ENCODE peak calls at places on chromosomes 1 and 21, in five cellular contexts. I is suprapubic skin, B is pancreas, R is left ventricle myocardium inferior, W is transverse colon. F is an unnamed sample. For H3K9me3 and H3K4me1, the result is how much of the 10 kb centered on the place peaks cover.

GRCh38 chr1:52098139-52098871 is 42.2 kb downstream of the BTF3L4 start:
- DNase-seq in B (no peak), I (no peak), R (no peak), W (no peak), F (no peak)

GRCh38 chr1:28280961-28281360 is 21.6 kb downstream of the SESN2 start:
- DNase-seq in W (no peak), R (no peak), B (no peak), I (no peak), F (no peak)

GRCh38 chr21:38848187-38848609 is 42.5 kb downstream of the ETS2 start:
- DNase-seq in B (no peak), R (peak), W (no peak), I (no peak), F (no peak)

GRCh38 chr1:118250232-118250631 is 65.2 kb upstream of the SPAG17 start:
- DNase-seq in I (no peak), R (no peak), W (no peak), B (no peak), F (no peak)

GRCh38 chr1:24621121-24621520 is 22.0 kb upstream of the SRRM1 start:
- DNase-seq in B (no peak), W (no peak), R (no peak), I (no peak), F (no peak)

GRCh38 chr1:12593621-12594066 is 24.4 kb downstream of the DHRS3 start:
- DNase-seq in W (peak), B (no peak), R (peak), I (peak), F (peak)

GRCh38 chr1:201686709-201687455 is 142.1 kb upstream of the IPO9 start:
- DNase-seq in I (no peak), R (no peak), B (peak), W (peak), F (no peak)

GRCh38 chr1:31409946-31410858 is 2.8 kb upstream of the SERINC2 start:
- DNase-seq in B (no peak), W (no peak), I (no peak), R (no peak), F (no peak)

GRCh38 chr1:39250460-39251240 is 46.2 kb downstream of the MACF1 start:
- DNase-seq in R (no peak), I (no peak), W (no peak), B (no peak), F (no peak)

GRCh38 chr1:182955596-182956588 is 2.9 kb upstream of the SHCBP1L start:
- DNase-seq in W (no peak), B (no peak), R (no peak), I (no peak), F (no peak)

GRCh38 chr1:63173161-63173560 is 149.2 kb upstream of the FOXD3 start:
- DNase-seq in I (no peak), B (no peak), R (no peak), W (no peak), F (no peak)

GRCh38 chr1:79594121-79594698 is 587.7 kb upstream of the ADGRL4 start:
- DNase-seq in B (no peak), R (no peak), W (no peak), I (no peak), F (no peak)

GRCh38 chr1:79587229-79587628 is 580.7 kb upstream of the ADGRL4 start:
- DNase-seq in I (no peak), B (no peak), W (no peak), R (no peak), F (no peak)

GRCh38 chr1:79592707-79593106 is 586.2 kb upstream of the ADGRL4 start:
- DNase-seq in B (no peak), I (no peak), W (no peak), R (no peak), F (no peak)

DNA sequence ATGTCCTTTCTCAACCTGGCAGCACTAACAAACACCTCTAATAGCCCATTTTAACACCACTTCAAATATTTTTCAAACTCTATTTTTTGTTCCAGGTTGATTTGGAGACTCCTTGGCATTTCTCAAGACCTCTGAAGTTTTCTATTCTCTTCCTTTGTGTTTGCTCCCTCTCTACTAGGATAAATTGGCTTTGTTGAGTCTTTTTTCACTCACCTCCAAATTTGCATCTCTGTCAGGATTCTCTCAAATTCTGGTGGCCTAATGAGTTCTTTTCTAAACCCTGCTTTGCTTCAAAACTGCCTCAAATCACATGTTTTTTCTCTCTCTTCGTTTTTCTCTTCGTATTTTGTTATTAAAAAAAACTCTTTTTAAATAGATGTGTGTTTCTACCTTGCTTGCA is 582.2 kb upstream of the ADGRL4 start:
- DNase-seq in B (no peak), W (no peak), R (no peak), I (no peak), F (no peak)
- TF ChIP-seq CTCF in B (no peak), W (no peak), R (no peak), I (no peak), F (no peak)

GRCh38 chr21:8989261-8989882 is 1532.0 kb upstream of the TPTE start:
- DNase-seq in R (no peak), W (no peak), I (no peak), B (no peak), F (no peak)
- H3K9me3 ChIP-seq in R (under half), W (under half), I (under half), B (under half), F (under half)

DNA sequence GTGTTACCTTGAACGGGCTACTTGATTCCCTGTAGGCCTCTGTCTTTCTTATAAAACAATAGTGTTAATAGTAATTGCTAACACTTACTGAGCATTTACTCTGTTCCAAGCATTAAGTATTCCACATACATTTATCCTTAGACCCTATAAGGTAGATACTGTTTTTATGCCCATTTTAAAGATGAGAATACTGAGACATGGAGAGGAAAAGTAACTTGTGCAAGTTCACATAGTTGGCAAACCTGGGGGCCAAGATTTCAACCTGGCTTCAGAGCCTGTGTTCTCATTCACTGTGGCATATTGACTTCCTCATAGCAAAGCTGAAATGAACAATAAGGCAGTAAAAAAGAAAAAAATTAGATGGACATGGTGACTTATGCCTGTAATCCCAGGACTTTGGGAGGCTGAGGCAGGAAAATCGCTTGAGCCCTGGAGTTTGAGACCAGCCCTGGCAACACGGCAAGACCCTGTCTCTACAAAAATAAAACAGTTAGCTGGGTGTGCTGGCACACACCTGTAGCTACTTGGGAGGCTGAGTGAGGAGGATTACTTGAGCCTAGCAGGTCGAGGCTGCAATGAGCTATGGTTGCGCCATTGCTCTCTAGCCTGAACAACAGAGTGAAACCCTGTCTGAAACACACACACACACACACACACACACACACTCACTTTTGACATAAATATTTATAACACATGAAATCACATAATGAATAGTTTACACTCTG is 19.6 kb upstream of the HMGN2 start:
- DNase-seq in B (no peak), I (no peak), R (no peak), W (no peak), F (no peak)
- H3K4me1 ChIP-seq in B (under half), I (under half), R (under half), W (under half), F (under half)

GRCh38 chr1:206939131-206939530 is 7.1 kb downstream of the PIGR start:
- DNase-seq in R (no peak), I (no peak), W (no peak), B (no peak), F (no peak)

GRCh38 chr1:206939841-206940587 is 6.3 kb downstream of the PIGR start:
- DNase-seq in B (no peak), W (peak), R (no peak), I (no peak), F (no peak)

GRCh38 chr1:206940588-206940936 is 5.7 kb downstream of the PIGR start:
- DNase-seq in I (no peak), B (no peak), R (no peak), W (no peak), F (no peak)

GRCh38 chr1:206935491-206936067 is 10.7 kb downstream of the PIGR start:
- DNase-seq in R (no peak), B (peak), W (peak), I (no peak), F (no peak)

DNA sequence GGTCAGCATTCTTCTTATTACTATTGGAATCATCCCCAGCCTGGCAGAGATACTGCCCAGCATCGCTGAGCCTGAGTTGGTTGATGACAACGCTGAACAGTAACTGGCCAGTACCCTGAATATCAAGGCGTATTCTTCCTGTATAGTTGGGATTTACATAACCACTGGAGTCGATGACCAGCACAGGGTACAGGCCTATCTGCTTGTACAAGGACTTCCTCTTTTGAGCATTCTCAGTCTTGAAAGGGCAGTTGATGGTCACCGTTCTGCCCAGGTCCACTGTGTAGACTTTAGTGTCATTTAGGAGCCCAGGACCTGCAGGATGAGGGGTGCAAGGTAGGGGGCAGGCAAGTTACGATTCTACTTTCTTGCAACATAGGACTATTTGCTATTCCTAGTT is 8.8 kb downstream of the PIGR start:
- DNase-seq in I (no peak), R (no peak), B (no peak), W (no peak), F (no peak)
- TF ChIP-seq CTCF in I (no peak), R (no peak), B (no peak), W (no peak), F (no peak)

DNA sequence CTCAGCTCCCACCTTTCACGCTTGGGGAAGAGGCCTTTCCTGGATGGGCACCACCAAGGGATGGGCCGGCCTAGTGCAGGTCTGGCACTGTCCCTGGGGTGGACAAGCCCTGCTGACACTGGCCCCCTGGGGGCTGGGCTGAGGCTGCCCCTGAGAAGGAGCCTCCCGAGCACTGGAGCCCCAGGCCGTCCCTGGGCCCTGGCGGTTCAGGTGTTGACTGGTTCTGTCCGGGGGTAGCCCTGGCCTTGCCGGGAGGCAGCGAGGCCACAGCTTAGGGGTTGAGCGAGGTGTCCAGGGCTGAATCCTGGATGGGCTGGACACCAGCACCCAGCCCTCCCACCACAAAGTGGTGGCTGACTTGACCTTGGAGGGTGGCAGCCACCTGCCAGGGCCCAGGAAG is 49.7 kb upstream of the ACTRT2 start:
- DNase-seq in W (no peak), R (no peak), I (peak), B (peak), F (no peak)
- H3K9me3 ChIP-seq in W (under half), R (under half), I (under half), B (under half), F (under half)